ENCODE peak calls at places on chromosome 16, in nine cellular contexts. One of them, this sample, is unnamed.

GRCh38 chr16:49699718-49700117 is 156.2 kb downstream of the ZNF423 start:
- DNase-seq in glutamatergic neuron: no peak
- DNase-seq in A172: no peak
- DNase-seq in activated CD8-positive, alpha-beta memory T cell treated with anti-CD3 and anti-CD28 coated beads for 1 hour: no peak
- DNase-seq in NCI-H446 treated with DMSO at 0.1 percent for 48 hours: no peak
- DNase-seq in AG09309: no peak
- DNase-seq in NCI-H1436: no peak
- DNase-seq in left cardiac atrium: peak; percentile 38
- DNase-seq in T-helper 17 cell: no peak
- DNase-seq in this sample: no peak

GRCh38 chr16:66798162-66798561 is 3.2 kb downstream of the TERB1 start:
- DNase-seq in glutamatergic neuron: no peak
- DNase-seq in A172: peak; percentile 1
- DNase-seq in activated CD8-positive, alpha-beta memory T cell treated with anti-CD3 and anti-CD28 coated beads for 1 hour: no peak
- DNase-seq in NCI-H446 treated with DMSO at 0.1 percent for 48 hours: no peak
- DNase-seq in AG09309: no peak
- DNase-seq in NCI-H1436: no peak
- DNase-seq in left cardiac atrium: no peak
- DNase-seq in T-helper 17 cell: no peak
- DNase-seq in this sample: no peak

GRCh38 chr16:57003439-57004386 is 14.4 kb downstream of the NLRC5 start:
- DNase-seq in glutamatergic neuron: no peak
- DNase-seq in A172: no peak
- DNase-seq in activated CD8-positive, alpha-beta memory T cell treated with anti-CD3 and anti-CD28 coated beads for 1 hour: no peak
- DNase-seq in NCI-H446 treated with DMSO at 0.1 percent for 48 hours: no peak
- DNase-seq in AG09309: no peak
- DNase-seq in NCI-H1436: no peak
- DNase-seq in left cardiac atrium: no peak
- DNase-seq in T-helper 17 cell: no peak
- DNase-seq in this sample: no peak

GRCh38 chr16:11674818-11675560 is 6.7 kb downstream of the SNN start:
- DNase-seq in glutamatergic neuron: no peak
- DNase-seq in A172: peak; percentile 69
- DNase-seq in activated CD8-positive, alpha-beta memory T cell treated with anti-CD3 and anti-CD28 coated beads for 1 hour: no peak
- DNase-seq in NCI-H446 treated with DMSO at 0.1 percent for 48 hours: no peak
- DNase-seq in AG09309: no peak
- DNase-seq in NCI-H1436: no peak
- DNase-seq in left cardiac atrium: no peak
- DNase-seq in T-helper 17 cell: no peak
- DNase-seq in this sample: no peak

GRCh38 chr16:88782454-88783390 is 2.3 kb downstream of the PIEZO1 start:
- DNase-seq in glutamatergic neuron: peak; percentile 12
- DNase-seq in A172: peak; percentile 89
- DNase-seq in activated CD8-positive, alpha-beta memory T cell treated with anti-CD3 and anti-CD28 coated beads for 1 hour: no peak
- DNase-seq in NCI-H446 treated with DMSO at 0.1 percent for 48 hours: no peak
- DNase-seq in AG09309: no peak
- DNase-seq in NCI-H1436: no peak
- DNase-seq in left cardiac atrium: peak; percentile 33
- DNase-seq in T-helper 17 cell: no peak
- DNase-seq in this sample: no peak

GRCh38 chr16:64712027-64712426 is 409.8 kb downstream of the CDH11 start:
- DNase-seq in glutamatergic neuron: no peak
- DNase-seq in A172: no peak
- DNase-seq in activated CD8-positive, alpha-beta memory T cell treated with anti-CD3 and anti-CD28 coated beads for 1 hour: no peak
- DNase-seq in NCI-H446 treated with DMSO at 0.1 percent for 48 hours: no peak
- DNase-seq in AG09309: no peak
- DNase-seq in NCI-H1436: no peak
- DNase-seq in left cardiac atrium: no peak
- DNase-seq in T-helper 17 cell: no peak
- DNase-seq in this sample: no peak

GRCh38 chr16:67163164-67163902 is 1.2 kb upstream of the HSF4 start:
- DNase-seq in glutamatergic neuron: peak; percentile 65
- DNase-seq in A172: no peak
- DNase-seq in activated CD8-positive, alpha-beta memory T cell treated with anti-CD3 and anti-CD28 coated beads for 1 hour: no peak
- DNase-seq in NCI-H446 treated with DMSO at 0.1 percent for 48 hours: peak; percentile 6
- DNase-seq in AG09309: no peak
- DNase-seq in NCI-H1436: no peak
- DNase-seq in left cardiac atrium: peak; percentile 67
- DNase-seq in T-helper 17 cell: no peak
- DNase-seq in this sample: peak; percentile 69

GRCh38 chr16:66379571-66379941 is 13.1 kb downstream of the CDH5 start:
- DNase-seq in glutamatergic neuron: no peak
- DNase-seq in A172: no peak
- DNase-seq in activated CD8-positive, alpha-beta memory T cell treated with anti-CD3 and anti-CD28 coated beads for 1 hour: no peak
- DNase-seq in NCI-H446 treated with DMSO at 0.1 percent for 48 hours: no peak
- DNase-seq in AG09309: no peak
- DNase-seq in NCI-H1436: no peak
- DNase-seq in left cardiac atrium: no peak
- DNase-seq in T-helper 17 cell: no peak
- DNase-seq in this sample: no peak

GRCh38 chr16:53089434-53090270 is 34.9 kb downstream of the CHD9 start:
- DNase-seq in glutamatergic neuron: no peak
- DNase-seq in A172: peak; percentile 46
- DNase-seq in activated CD8-positive, alpha-beta memory T cell treated with anti-CD3 and anti-CD28 coated beads for 1 hour: no peak
- DNase-seq in NCI-H446 treated with DMSO at 0.1 percent for 48 hours: peak; percentile 79
- DNase-seq in AG09309: no peak
- DNase-seq in NCI-H1436: peak; percentile 30
- DNase-seq in left cardiac atrium: no peak
- DNase-seq in T-helper 17 cell: no peak
- DNase-seq in this sample: peak; percentile 73

GRCh38 chr16:86375370-86375769 is 135.0 kb upstream of the FOXF1 start:
- DNase-seq in glutamatergic neuron: no peak
- DNase-seq in A172: peak; percentile 79
- DNase-seq in activated CD8-positive, alpha-beta memory T cell treated with anti-CD3 and anti-CD28 coated beads for 1 hour: no peak
- DNase-seq in NCI-H446 treated with DMSO at 0.1 percent for 48 hours: no peak
- DNase-seq in AG09309: no peak
- DNase-seq in NCI-H1436: no peak
- DNase-seq in left cardiac atrium: no peak
- DNase-seq in T-helper 17 cell: no peak
- DNase-seq in this sample: no peak

GRCh38 chr16:28981517-28981916 is 3.3 kb upstream of the LAT start:
- DNase-seq in glutamatergic neuron: peak; percentile 50
- DNase-seq in A172: no peak
- DNase-seq in activated CD8-positive, alpha-beta memory T cell treated with anti-CD3 and anti-CD28 coated beads for 1 hour: no peak
- DNase-seq in NCI-H446 treated with DMSO at 0.1 percent for 48 hours: no peak
- DNase-seq in AG09309: no peak
- DNase-seq in NCI-H1436: no peak
- DNase-seq in left cardiac atrium: no peak
- DNase-seq in T-helper 17 cell: no peak
- DNase-seq in this sample: no peak

This sample was measured in NCI-H1105.